ENCODE peak calls at places on chromosomes 13 and 19, in four cellular contexts. D is NCI-H460, X is sciatic nerve, Y is fibroblast of mammary gland. J is an unnamed sample.

GRCh38 chr19:46303702-46304397 is 7.0 kb downstream of the HIF3A start:
- DNase-seq in D (no peak), X (peak; percentile 78), Y (peak; percentile 55), J (peak; percentile 48)

GRCh38 chr13:38350114-38350617 is 515 bp downstream of the UFM1 start:
- DNase-seq in D (peak; percentile 13), X (peak; percentile 79), Y (peak; percentile 53), J (peak; percentile 56)

GRCh38 chr19:29014857-29015436 is 198.0 kb downstream of the UQCRFS1 start:
- DNase-seq in D (no peak), X (no peak), Y (no peak), J (no peak)

GRCh38 chr19:1155352-1156304 is 18.4 kb downstream of the SBNO2 start:
- DNase-seq in D (no peak), X (no peak), Y (no peak), J (peak; percentile 15)

GRCh38 chr19:718251-719024 is 9.7 kb downstream of the PALM start:
- DNase-seq in D (no peak), X (peak; percentile 62), Y (no peak), J (no peak)

GRCh38 chr19:47210689-47211316 is 20.2 kb downstream of the BBC3 start:
- DNase-seq in D (peak; percentile 75), X (peak; percentile 89), Y (peak; percentile 82), J (peak; percentile 62)

GRCh38 chr19:48458016-48458415 is 2.6 kb downstream of the KCNJ14 start:
- DNase-seq in D (no peak), X (no peak), Y (peak; percentile 70), J (no peak)

GRCh38 chr13:77118134-77118533 is 91.2 kb upstream of the FBXL3 start:
- DNase-seq in D (no peak), X (no peak), Y (no peak), J (no peak)

GRCh38 chr13:53089951-53090350 is 61.3 kb downstream of the OLFM4 start:
- DNase-seq in D (no peak), X (no peak), Y (no peak), J (no peak)

GRCh38 chr19:52343548-52343947 is 7.5 kb downstream of the ZNF610 start:
- DNase-seq in D (no peak), X (no peak), Y (peak; percentile 31), J (peak; percentile 4)

GRCh38 chr13:51235756-51236564 is 13.8 kb downstream of the FAM124A start:
- DNase-seq in D (no peak), X (no peak), Y (no peak), J (no peak)

J was measured in bronchial epithelial cell.